ENCODE peak calls at places on chromosome 5, in eight cellular contexts. X, L, Q, F, Z, P, T and C are unnamed samples. For H3K36me3, the result is how much of the 10 kb centered on the place peaks cover.

GRCh38 chr5:112929336-112930081 is 7.5 kb upstream of the REEP5 start:
- DNase-seq in F (no peak), T (no peak), Q (no peak), Z (no peak), L (no peak), P (no peak), X (no peak), C (no peak)

GRCh38 chr5:100772548-100772947 is 130.5 kb downstream of the ST8SIA4 start:
- DNase-seq in F (no peak), L (no peak), Z (no peak), Q (no peak), P (no peak), T (peak), X (no peak), C (no peak)

GRCh38 chr5:98428806-98429205 is 344.7 kb upstream of the RGMB start:
- DNase-seq in T (no peak), Q (no peak), L (peak), F (no peak), X (no peak), P (no peak), Z (peak), C (peak)

GRCh38 chr5:154285661-154286408 is 95.3 kb downstream of the GALNT10 start:
- DNase-seq in Z (peak), X (no peak), Q (no peak), F (no peak), P (no peak), T (no peak), L (peak), C (peak)

GRCh38 chr5:74612059-74612458 is 28.5 kb downstream of the ENC1 start:
- DNase-seq in Z (no peak), X (no peak), L (no peak), T (no peak), F (no peak), P (no peak), Q (no peak), C (no peak)

GRCh38 chr5:146475190-146475801 is 28.2 kb downstream of the TCERG1 start:
- DNase-seq in X (no peak), Q (no peak), F (no peak), L (no peak), T (peak), P (no peak), Z (peak), C (no peak)

GRCh38 chr5:121915765-121916164 is 46.0 kb upstream of the SRFBP1 start:
- DNase-seq in L (peak), X (no peak), Q (no peak), T (no peak), Z (no peak), P (no peak), F (no peak), C (no peak)

GRCh38 chr5:65623482-65623881 is 651 bp downstream of the TRIM23 start:
- DNase-seq in T (no peak), L (peak), X (no peak), P (no peak), Z (no peak), F (no peak), Q (peak), C (no peak)

GRCh38 chr5:180137401-180138213 is 66.0 kb upstream of the RNF130 start:
- DNase-seq in F (peak), L (no peak), X (no peak), Z (no peak), T (no peak), P (peak), Q (no peak), C (no peak)

GRCh38 chr5:93022770-93023169 is 558.2 kb downstream of the NR2F1-AS1 start:
- DNase-seq in L (no peak), F (no peak), X (no peak), P (no peak), T (no peak), Q (no peak), Z (no peak), C (peak)

GRCh38 chr5:172533058-172533398 is 78.7 kb upstream of the SH3PXD2B start:
- DNase-seq in Q (peak), T (no peak), X (no peak), P (peak), Z (no peak), F (no peak), L (peak), C (no peak)

GRCh38 chr5:73464016-73464745 is 15.6 kb upstream of the FOXD1 start:
- DNase-seq in P (no peak), Q (no peak), T (no peak), Z (no peak), F (no peak), L (no peak), X (no peak), C (peak)

GRCh38 chr5:176744584-176744965 is 65.8 kb upstream of the UNC5A start:
- DNase-seq in F (no peak), Q (peak), Z (no peak), T (peak), L (peak), X (no peak), P (no peak), C (no peak)

GRCh38 chr5:139915834-139916233 is 120.2 kb downstream of the PSD2 start:
- DNase-seq in Z (no peak), P (peak), T (peak), X (no peak), F (no peak), Q (no peak), L (no peak), C (no peak)

GRCh38 chr5:135827965-135828792 is 6.3 kb upstream of the SLC25A48 start:
- DNase-seq in X (no peak), L (no peak), Q (no peak), F (no peak), T (no peak), P (no peak), Z (no peak), C (no peak)

GRCh38 chr5:173187054-173187743 is 42.9 kb downstream of the BNIP1 start:
- DNase-seq in Z (no peak), Q (no peak), T (peak), F (no peak), L (no peak), X (no peak), P (peak), C (no peak)

GRCh38 chr5:141982626-141983025 is 13.7 kb downstream of the RNF14 start:
- DNase-seq in T (no peak), Z (no peak), P (no peak), L (no peak), Q (no peak), F (no peak), X (no peak), C (no peak)

DNA sequence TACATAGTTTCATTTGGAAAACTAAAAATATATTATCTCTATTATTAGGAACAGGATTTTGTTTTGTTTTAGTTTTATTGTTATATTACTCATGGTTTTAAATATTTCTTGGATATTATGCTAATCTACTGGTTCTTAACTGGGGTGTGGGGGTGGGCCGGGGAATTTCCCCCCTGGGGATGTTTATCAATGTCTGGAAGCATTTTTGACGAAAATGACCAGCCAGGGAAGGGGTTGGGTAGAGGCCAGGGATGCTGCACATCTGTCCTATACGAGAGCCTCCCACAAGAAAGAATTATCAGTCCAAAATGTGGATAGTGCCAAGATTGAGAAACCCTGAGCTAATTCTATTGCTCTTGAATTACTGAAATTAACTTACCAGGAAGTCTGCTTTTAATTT is 11.7 kb downstream of the FYB1 start:
- DNase-seq in Q (no peak), F (no peak), X (no peak), Z (no peak), P (no peak), L (no peak), T (no peak), C (no peak)
- H3K27ac ChIP-seq in Q (no peak), F (no peak), X (no peak), Z (no peak), P (no peak), L (no peak), T (no peak), C (no peak)

GRCh38 chr5:79890871-79891249 is 100.2 kb downstream of the MTX3 start:
- DNase-seq in Q (no peak), L (no peak), P (no peak), X (no peak), Z (no peak), T (no peak), F (no peak), C (no peak)
- H3K36me3 ChIP-seq in Q (under half), L (under half), P (under half), X (under half), Z (under half), T (under half), F (under half), C (under half)

GRCh38 chr5:149072791-149073190 is 9.9 kb upstream of the SH3TC2 start:
- DNase-seq in F (no peak), T (no peak), X (no peak), P (no peak), Q (no peak), Z (no peak), L (no peak), C (no peak)

GRCh38 chr5:149072376-149072775 is 9.5 kb upstream of the SH3TC2 start:
- DNase-seq in Q (no peak), X (no peak), T (no peak), F (no peak), Z (no peak), P (no peak), L (no peak), C (no peak)

GRCh38 chr5:149071756-149072155 is 8.9 kb upstream of the SH3TC2 start:
- DNase-seq in T (no peak), P (no peak), F (no peak), Z (no peak), Q (no peak), L (no peak), X (no peak), C (no peak)

GRCh38 chr5:149071216-149071615 is 8.4 kb upstream of the SH3TC2 start:
- DNase-seq in P (no peak), L (no peak), Z (no peak), X (no peak), T (no peak), Q (no peak), F (no peak), C (no peak)

DNA sequence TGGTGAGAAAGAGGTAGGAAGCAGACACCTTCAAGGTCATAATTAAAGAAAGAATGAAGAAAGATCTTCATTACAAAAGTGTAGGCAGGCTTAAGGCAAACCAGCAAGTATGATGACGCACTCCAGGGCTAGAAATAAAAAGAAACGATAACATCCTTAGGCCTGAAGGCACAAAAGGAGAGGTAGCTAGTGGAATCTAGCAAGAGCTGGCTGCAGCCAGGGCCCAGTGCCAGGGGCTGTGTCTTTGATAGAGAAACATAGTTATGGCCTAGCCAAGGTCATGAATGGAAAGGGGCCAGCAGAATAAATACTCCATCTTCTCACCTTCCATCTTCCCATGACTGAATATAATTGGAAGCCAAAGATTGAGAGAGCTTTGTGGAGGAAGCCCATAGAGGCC is 6.8 kb upstream of the SH3TC2 start:
- DNase-seq in T (no peak), L (no peak), Q (no peak), Z (no peak), P (no peak), F (no peak), X (no peak), C (no peak)
- H3K27ac ChIP-seq in T (no peak), L (no peak), Q (no peak), Z (no peak), P (no peak), F (no peak), X (no peak), C (no peak)

GRCh38 chr5:168661593-168662485 is 82.7 kb upstream of the PANK3 start:
- DNase-seq in T (no peak), X (no peak), L (no peak), Q (no peak), P (no peak), Z (no peak), F (no peak), C (no peak)
- H3K36me3 ChIP-seq in T (under half), X (under half), L (under half), Q (under half), P (under half), Z (under half), F (under half), C (under half)

GRCh38 chr5:149415245-149415967 is 36.3 kb upstream of the IL17B start:
- DNase-seq in X (no peak), Z (no peak), L (no peak), Q (no peak), F (no peak), T (no peak), P (no peak), C (no peak)

GRCh38 chr5:149412783-149413476 is 33.8 kb upstream of the IL17B start:
- DNase-seq in Q (no peak), P (no peak), X (no peak), L (peak), T (no peak), F (no peak), Z (no peak), C (no peak)

GRCh38 chr5:149411738-149412519 is 32.8 kb upstream of the IL17B start:
- DNase-seq in X (no peak), T (no peak), P (no peak), Q (no peak), L (no peak), F (no peak), Z (no peak), C (no peak)

GRCh38 chr5:149414405-149415244 is 35.5 kb upstream of the IL17B start:
- DNase-seq in F (no peak), P (no peak), T (no peak), Z (peak), X (no peak), L (no peak), Q (no peak), C (no peak)

GRCh38 chr5:149413477-149414210 is 34.6 kb upstream of the IL17B start:
- DNase-seq in P (no peak), F (peak), Z (no peak), L (no peak), X (no peak), T (no peak), Q (no peak), C (no peak)
- H3K27ac ChIP-seq in P (no peak), F (peak), Z (peak), L (peak), X (peak), T (no peak), Q (no peak), C (peak)